ENCODE peak calls at places on chromosome 2, in eight cellular contexts. One of them, this sample, is unnamed.

GRCh38 chr2:232196802-232197201 is 181.7 kb upstream of the ALPP start:
- DNase-seq in transverse colon: no peak
- DNase-seq in Peyer's patch: no peak
- DNase-seq in thyroid gland: no peak
- DNase-seq in IMR-90: no peak
- DNase-seq in ovary: no peak
- DNase-seq in body of pancreas: no peak
- DNase-seq in tibial nerve: no peak
- DNase-seq in this sample: no peak

GRCh38 chr2:190695739-190696138 is 46.9 kb downstream of the NAB1 start:
- DNase-seq in ovary: no peak
- DNase-seq in IMR-90: peak; percentile 17
- DNase-seq in transverse colon: no peak
- DNase-seq in Peyer's patch: no peak
- DNase-seq in thyroid gland: no peak
- DNase-seq in tibial nerve: no peak
- DNase-seq in body of pancreas: no peak
- DNase-seq in this sample: no peak

GRCh38 chr2:32958836-32959235 is 12.1 kb downstream of the LTBP1 start:
- DNase-seq in tibial nerve: no peak
- DNase-seq in body of pancreas: no peak
- DNase-seq in ovary: no peak
- DNase-seq in IMR-90: peak; percentile 33
- DNase-seq in Peyer's patch: no peak
- DNase-seq in transverse colon: no peak
- DNase-seq in thyroid gland: no peak
- DNase-seq in this sample: no peak

GRCh38 chr2:201644001-201644400 is 698 bp upstream of the TMEM237 start:
- DNase-seq in IMR-90: peak; percentile 26
- DNase-seq in transverse colon: no peak
- DNase-seq in Peyer's patch: no peak
- DNase-seq in tibial nerve: peak; percentile 32
- DNase-seq in thyroid gland: peak; percentile 41
- DNase-seq in ovary: peak; percentile 43
- DNase-seq in body of pancreas: peak; percentile 33
- DNase-seq in this sample: peak; percentile 41

GRCh38 chr2:2748399-2749205 is 417.5 kb upstream of the MYT1L start:
- DNase-seq in body of pancreas: no peak
- DNase-seq in thyroid gland: no peak
- DNase-seq in Peyer's patch: no peak
- DNase-seq in tibial nerve: no peak
- DNase-seq in IMR-90: no peak
- DNase-seq in transverse colon: no peak
- DNase-seq in ovary: no peak
- DNase-seq in this sample: no peak

GRCh38 chr2:23489471-23490400 is 104.8 kb downstream of the KLHL29 start:
- DNase-seq in body of pancreas: no peak
- DNase-seq in tibial nerve: no peak
- DNase-seq in IMR-90: no peak
- DNase-seq in ovary: no peak
- DNase-seq in transverse colon: no peak
- DNase-seq in thyroid gland: no peak
- DNase-seq in Peyer's patch: no peak
- DNase-seq in this sample: peak; percentile 63

GRCh38 chr2:121596221-121597080 is 52.8 kb downstream of the CLASP1 start:
- DNase-seq in transverse colon: peak; percentile 11
- DNase-seq in tibial nerve: peak; percentile 18
- DNase-seq in thyroid gland: peak; percentile 22
- DNase-seq in body of pancreas: peak; percentile 53
- DNase-seq in ovary: no peak
- DNase-seq in IMR-90: peak; percentile 57
- DNase-seq in Peyer's patch: peak; percentile 53
- DNase-seq in this sample: peak; percentile 59

GRCh38 chr2:26355038-26355995 is 8.7 kb upstream of the ADGRF3 start:
- DNase-seq in transverse colon: no peak
- DNase-seq in tibial nerve: no peak
- DNase-seq in thyroid gland: peak; percentile 71
- DNase-seq in body of pancreas: no peak
- DNase-seq in Peyer's patch: no peak
- DNase-seq in ovary: no peak
- DNase-seq in IMR-90: peak; percentile 97
- DNase-seq in this sample: no peak

GRCh38 chr2:141611981-141612380 is 518.8 kb downstream of the LRP1B start:
- DNase-seq in ovary: no peak
- DNase-seq in tibial nerve: no peak
- DNase-seq in body of pancreas: no peak
- DNase-seq in thyroid gland: no peak
- DNase-seq in transverse colon: no peak
- DNase-seq in IMR-90: peak; percentile 59
- DNase-seq in Peyer's patch: no peak
- DNase-seq in this sample: no peak

GRCh38 chr2:11652555-11652954 is 17.4 kb downstream of the NTSR2 start:
- DNase-seq in ovary: no peak
- DNase-seq in transverse colon: no peak
- DNase-seq in body of pancreas: no peak
- DNase-seq in thyroid gland: no peak
- DNase-seq in Peyer's patch: no peak
- DNase-seq in tibial nerve: peak; percentile 29
- DNase-seq in IMR-90: no peak
- DNase-seq in this sample: no peak

GRCh38 chr2:200860092-200860795 is 4.2 kb downstream of the CLK1 start:
- DNase-seq in tibial nerve: peak; percentile 57
- DNase-seq in Peyer's patch: no peak
- DNase-seq in body of pancreas: peak; percentile 40
- DNase-seq in ovary: no peak
- DNase-seq in IMR-90: no peak
- DNase-seq in transverse colon: no peak
- DNase-seq in thyroid gland: no peak
- DNase-seq in this sample: peak; percentile 87

GRCh38 chr2:200348897-200349563 is 42.5 kb downstream of the SPATS2L start:
- DNase-seq in tibial nerve: no peak
- DNase-seq in Peyer's patch: no peak
- DNase-seq in ovary: no peak
- DNase-seq in transverse colon: no peak
- DNase-seq in thyroid gland: no peak
- DNase-seq in body of pancreas: no peak
- DNase-seq in IMR-90: no peak
- DNase-seq in this sample: no peak

GRCh38 chr2:169362346-169363026 is at the start of gene LRP2:
- DNase-seq in thyroid gland: peak; percentile 79
- DNase-seq in tibial nerve: no peak
- DNase-seq in Peyer's patch: no peak
- DNase-seq in ovary: peak; percentile 32
- DNase-seq in transverse colon: peak; percentile 13
- DNase-seq in body of pancreas: peak; percentile 16
- DNase-seq in IMR-90: no peak
- DNase-seq in this sample: no peak

GRCh38 chr2:184053326-184053725 is 545.0 kb upstream of the ZNF804A start:
- DNase-seq in IMR-90: no peak
- DNase-seq in transverse colon: peak; percentile 38
- DNase-seq in body of pancreas: peak; percentile 41
- DNase-seq in ovary: no peak
- DNase-seq in tibial nerve: no peak
- DNase-seq in Peyer's patch: no peak
- DNase-seq in thyroid gland: no peak
- DNase-seq in this sample: no peak

GRCh38 chr2:161085041-161085598 is 75.1 kb upstream of the TANK start:
- DNase-seq in ovary: no peak
- DNase-seq in tibial nerve: no peak
- DNase-seq in transverse colon: no peak
- DNase-seq in Peyer's patch: no peak
- DNase-seq in thyroid gland: no peak
- DNase-seq in body of pancreas: no peak
- DNase-seq in IMR-90: peak; percentile 28
- DNase-seq in this sample: no peak

GRCh38 chr2:193141-193552 is 70.7 kb downstream of the SH3YL1 start:
- DNase-seq in body of pancreas: no peak
- DNase-seq in Peyer's patch: no peak
- DNase-seq in IMR-90: peak; percentile 2
- DNase-seq in thyroid gland: no peak
- DNase-seq in ovary: no peak
- DNase-seq in transverse colon: no peak
- DNase-seq in tibial nerve: no peak
- DNase-seq in this sample: no peak

GRCh38 chr2:177556134-177556533 is 163.6 kb downstream of the AGPS start:
- DNase-seq in IMR-90: no peak
- DNase-seq in tibial nerve: no peak
- DNase-seq in ovary: no peak
- DNase-seq in body of pancreas: no peak
- DNase-seq in thyroid gland: no peak
- DNase-seq in transverse colon: no peak
- DNase-seq in Peyer's patch: no peak
- DNase-seq in this sample: no peak

GRCh38 chr2:33457588-33458247 is 18.7 kb upstream of the RASGRP3 start:
- DNase-seq in thyroid gland: no peak
- DNase-seq in IMR-90: no peak
- DNase-seq in tibial nerve: no peak
- DNase-seq in ovary: no peak
- DNase-seq in Peyer's patch: no peak
- DNase-seq in transverse colon: no peak
- DNase-seq in body of pancreas: peak; percentile 83
- DNase-seq in this sample: no peak

DNA sequence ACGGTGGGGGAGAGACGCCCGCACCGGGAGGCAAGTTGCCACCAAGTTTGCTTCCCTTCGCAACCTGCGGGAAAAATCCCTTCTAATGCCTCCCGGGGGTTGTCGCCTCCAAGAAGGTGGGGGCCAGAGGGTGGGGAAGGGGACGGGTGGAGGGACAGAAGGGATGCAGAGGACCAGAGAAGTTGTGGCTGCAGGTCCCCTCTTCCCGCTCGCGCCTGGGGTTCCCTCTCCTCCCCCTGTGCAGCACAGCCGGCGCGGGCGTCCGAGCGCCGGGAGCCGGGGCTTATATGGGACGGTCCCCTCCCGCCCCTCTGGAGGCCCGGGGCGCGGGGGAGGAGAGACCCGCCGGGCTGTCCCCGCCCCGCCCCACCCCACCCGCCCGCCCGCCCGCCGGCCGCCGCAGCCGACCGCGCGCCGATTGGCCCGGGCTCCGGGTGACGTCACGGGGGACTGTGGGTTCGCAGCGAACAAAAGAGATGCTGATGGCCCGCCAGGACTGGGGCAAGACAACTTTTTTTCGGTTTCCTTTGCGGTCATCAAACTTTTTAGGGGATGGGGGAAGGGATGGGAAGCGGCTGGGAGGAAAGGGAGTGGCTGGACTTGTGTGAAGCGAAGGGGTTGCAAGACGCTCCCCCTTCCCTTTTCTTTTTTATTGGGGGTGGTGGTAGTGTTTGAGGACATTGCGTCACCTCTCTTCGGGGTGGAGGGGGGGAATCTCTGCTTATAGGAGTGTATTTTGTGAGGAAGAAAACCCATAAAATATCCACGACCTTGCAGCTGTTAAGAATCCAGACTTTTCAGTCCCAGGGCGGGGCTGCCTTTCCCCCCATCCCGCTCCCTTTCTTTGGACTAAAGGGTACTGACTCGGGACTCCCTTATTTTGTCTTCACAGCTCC is at the start of gene FN1:
- DNase-seq in tibial nerve: peak; percentile 93
- DNase-seq in ovary: peak; percentile 95
- DNase-seq in transverse colon: peak; percentile 83
- DNase-seq in body of pancreas: peak; percentile 78
- DNase-seq in thyroid gland: peak; percentile 66
- DNase-seq in IMR-90: peak; percentile 98
- DNase-seq in Peyer's patch: peak; percentile 86
- DNase-seq in this sample: peak; percentile 73
- TF ChIP-seq POLR2A in tibial nerve: peak; percentile 45
- TF ChIP-seq POLR2A in ovary: peak; percentile 73
- TF ChIP-seq POLR2A in transverse colon: peak; percentile 66
- TF ChIP-seq POLR2A in body of pancreas: no peak
- TF ChIP-seq POLR2A in thyroid gland: no peak
- TF ChIP-seq POLR2A in IMR-90: peak; percentile 99
- TF ChIP-seq POLR2A in Peyer's patch: no peak
- TF ChIP-seq POLR2A in this sample: no peak

DNA sequence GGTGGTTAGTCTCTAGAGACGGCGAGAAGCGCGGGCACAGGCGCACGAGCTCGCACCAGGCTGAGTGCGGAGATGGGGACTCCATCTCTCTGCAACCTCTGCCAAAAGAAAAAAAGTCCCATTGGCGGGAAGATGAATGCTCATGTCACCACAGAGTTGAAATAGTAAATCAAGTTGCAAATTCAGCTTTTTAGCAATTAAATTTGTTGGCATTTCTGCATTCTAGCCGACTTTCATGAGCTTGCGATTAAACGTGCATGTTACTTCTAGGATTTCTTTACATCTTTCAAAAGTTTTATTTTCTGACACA is 584 bp downstream of the CHAC2 start:
- DNase-seq in Peyer's patch: no peak
- DNase-seq in IMR-90: no peak
- DNase-seq in tibial nerve: no peak
- DNase-seq in transverse colon: no peak
- DNase-seq in body of pancreas: no peak
- DNase-seq in ovary: peak; percentile 52
- DNase-seq in thyroid gland: peak; percentile 56
- DNase-seq in this sample: peak; percentile 50
- H3K27ac ChIP-seq in Peyer's patch: peak overlapping the region; percentile 59
- H3K27ac ChIP-seq in IMR-90: peak overlapping the region; percentile 58
- H3K27ac ChIP-seq in tibial nerve: peak overlapping the region; percentile 81
- H3K27ac ChIP-seq in transverse colon: peak overlapping the region; percentile 83
- H3K27ac ChIP-seq in body of pancreas: peak overlapping the region; percentile 68
- H3K27ac ChIP-seq in ovary: no peak overlapping the region
- H3K27ac ChIP-seq in thyroid gland: no peak overlapping the region
- H3K27ac ChIP-seq in this sample: peak overlapping the region; percentile 89

DNA sequence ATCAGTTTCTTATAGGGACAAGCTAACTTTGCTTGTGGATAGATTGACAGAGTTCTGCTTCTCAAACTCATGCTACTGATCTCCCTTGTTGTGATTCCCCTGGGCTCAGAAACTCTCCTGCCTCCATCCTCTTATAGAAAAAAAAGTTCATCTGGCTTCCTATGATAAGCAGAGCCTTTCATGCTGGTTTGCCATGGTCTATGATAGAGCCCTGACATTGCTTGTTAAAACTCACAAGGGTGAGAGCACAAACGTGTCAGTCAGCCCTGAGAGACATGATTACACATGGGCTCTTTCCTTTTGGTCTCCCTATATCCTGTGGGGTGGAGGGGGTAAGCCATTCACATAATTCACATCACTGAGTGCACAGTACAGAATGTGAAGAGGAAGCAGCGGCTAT is 121.8 kb downstream of the TDRD15 start:
- DNase-seq in ovary: no peak
- DNase-seq in tibial nerve: no peak
- DNase-seq in Peyer's patch: no peak
- DNase-seq in IMR-90: no peak
- DNase-seq in thyroid gland: no peak
- DNase-seq in body of pancreas: no peak
- DNase-seq in transverse colon: no peak
- DNase-seq in this sample: no peak
- TF ChIP-seq POLR2A in ovary: no peak
- TF ChIP-seq POLR2A in tibial nerve: no peak
- TF ChIP-seq POLR2A in Peyer's patch: no peak
- TF ChIP-seq POLR2A in IMR-90: no peak
- TF ChIP-seq POLR2A in thyroid gland: no peak
- TF ChIP-seq POLR2A in body of pancreas: no peak
- TF ChIP-seq POLR2A in transverse colon: no peak
- TF ChIP-seq POLR2A in this sample: no peak

DNA sequence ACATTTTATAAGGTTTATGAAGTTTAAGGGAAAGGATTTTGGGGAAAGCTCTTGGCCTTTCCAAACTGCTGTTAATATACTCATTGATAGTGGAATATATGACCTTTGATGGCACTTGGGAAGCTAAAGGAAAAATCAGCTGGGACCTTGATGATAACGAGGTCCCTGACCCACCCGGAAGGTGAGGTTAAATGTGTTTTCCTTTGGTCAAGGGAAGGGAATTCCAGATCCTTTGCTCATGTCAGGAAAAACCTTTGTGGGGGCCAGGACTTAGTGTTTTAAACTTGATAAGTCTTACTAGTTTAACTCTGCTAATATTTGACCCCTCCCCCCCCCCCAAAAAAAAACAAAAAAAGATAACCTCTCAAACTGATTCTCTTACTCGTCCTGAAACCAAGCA is 50.7 kb downstream of the CRIM1 start:
- DNase-seq in ovary: no peak
- DNase-seq in transverse colon: no peak
- DNase-seq in IMR-90: no peak
- DNase-seq in thyroid gland: no peak
- DNase-seq in body of pancreas: no peak
- DNase-seq in tibial nerve: no peak
- DNase-seq in Peyer's patch: no peak
- DNase-seq in this sample: no peak
- H3K27ac ChIP-seq in ovary: no peak overlapping the region
- H3K27ac ChIP-seq in transverse colon: no peak overlapping the region
- H3K27ac ChIP-seq in IMR-90: no peak overlapping the region
- H3K27ac ChIP-seq in thyroid gland: peak overlapping the region; percentile 48
- H3K27ac ChIP-seq in body of pancreas: peak overlapping the region; percentile 61
- H3K27ac ChIP-seq in tibial nerve: peak overlapping the region; percentile 34
- H3K27ac ChIP-seq in Peyer's patch: no peak overlapping the region
- H3K27ac ChIP-seq in this sample: no peak overlapping the region

This sample was measured in adrenal gland.